ENCODE peak calls at places on chromosome 14, in five cellular contexts. S is tibial artery, J is OCI-LY7, Q is heart left ventricle, F is prostate gland. E is an unnamed sample.

GRCh38 chr14:100440758-100441203 is 117.6 kb downstream of the SLC25A47 start:
- DNase-seq in F (no peak), J (no peak), S (no peak), Q (no peak), E (peak; percentile 36)

GRCh38 chr14:33052899-33053400 is 114.3 kb downstream of the NPAS3 start:
- DNase-seq in S (no peak), J (no peak), Q (no peak), F (no peak), E (no peak)

GRCh38 chr14:101066826-101067508 is 163.4 kb upstream of the RTL1 start:
- DNase-seq in F (no peak), S (peak; percentile 57), Q (no peak), J (no peak), E (no peak)

GRCh38 chr14:50061664-50062437 is 54.5 kb downstream of the VCPKMT start:
- DNase-seq in Q (no peak), J (peak; percentile 94), F (no peak), S (no peak), E (peak; percentile 23)

GRCh38 chr14:24979725-24980239 is 70.2 kb downstream of the STXBP6 start:
- DNase-seq in S (no peak), Q (no peak), J (no peak), F (no peak), E (no peak)

GRCh38 chr14:54579606-54580005 is 12.7 kb downstream of the SAMD4A start:
- DNase-seq in S (no peak), Q (no peak), F (no peak), J (no peak), E (peak; percentile 23)

GRCh38 chr14:65321370-65321875 is 91.1 kb upstream of the FUT8 start:
- DNase-seq in F (no peak), Q (no peak), S (no peak), J (peak; percentile 38), E (no peak)

GRCh38 chr14:57865450-57866198 is at the start of gene SLC35F4:
- DNase-seq in S (peak; percentile 64), J (no peak), F (no peak), Q (no peak), E (peak; percentile 37)

GRCh38 chr14:81067156-81067555 is 111.7 kb downstream of the TSHR start:
- DNase-seq in F (no peak), J (no peak), S (no peak), Q (no peak), E (no peak)

GRCh38 chr14:94337274-94337673 is 14.1 kb upstream of the SERPINA6 start:
- DNase-seq in Q (no peak), J (no peak), S (no peak), F (no peak), E (no peak)

GRCh38 chr14:89845346-89845745 is 109.2 kb downstream of the EFCAB11 start:
- DNase-seq in F (no peak), Q (no peak), S (no peak), J (no peak), E (no peak)

GRCh38 chr14:37145395-37145794 is 27.0 kb downstream of the SLC25A21 start:
- DNase-seq in S (no peak), F (no peak), Q (no peak), J (no peak), E (no peak)

GRCh38 chr14:23154876-23155587 is 28.4 kb downstream of the SLC7A8 start:
- DNase-seq in J (no peak), Q (peak; percentile 77), F (peak; percentile 91), S (peak; percentile 96), E (peak; percentile 90)

GRCh38 chr14:49966304-49966809 is 73.5 kb downstream of the ARF6 start:
- DNase-seq in S (no peak), J (no peak), Q (no peak), F (no peak), E (no peak)

GRCh38 chr14:74963705-74964271 is 8.4 kb upstream of the PGF start:
- DNase-seq in F (peak; percentile 40), Q (no peak), J (no peak), S (no peak), E (no peak)

GRCh38 chr14:32469388-32470160 is 140.5 kb downstream of the AKAP6 start:
- DNase-seq in S (no peak), Q (no peak), F (no peak), J (peak; percentile 31), E (no peak)

GRCh38 chr14:50045039-50045711 is 71.2 kb downstream of the VCPKMT start:
- DNase-seq in J (peak; percentile 77), Q (peak; percentile 84), F (peak; percentile 65), S (peak; percentile 90), E (peak; percentile 56)

GRCh38 chr14:65153101-65153500 is 50.8 kb upstream of the MAX start:
- DNase-seq in J (no peak), Q (no peak), F (no peak), S (no peak), E (peak; percentile 27)

GRCh38 chr14:61584258-61584657 is 111.1 kb upstream of the HIF1A start:
- DNase-seq in Q (no peak), J (no peak), F (no peak), S (no peak), E (no peak)

GRCh38 chr14:106883218-106883692 is 1356.9 kb downstream of the TMEM121 start:
- DNase-seq in F (no peak), J (peak; percentile 31), S (peak; percentile 67), Q (peak; percentile 13), E (peak; percentile 89)

GRCh38 chr14:61461808-61462275 is 140.5 kb downstream of the PRKCH start:
- DNase-seq in J (peak; percentile 80), S (no peak), Q (no peak), F (peak; percentile 71), E (peak; percentile 43)

GRCh38 chr14:101815994-101816393 is 54.5 kb downstream of the PPP2R5C start:
- DNase-seq in Q (no peak), S (no peak), F (no peak), J (peak; percentile 61), E (no peak)

GRCh38 chr14:101254805-101255764 is 306.2 kb upstream of the DIO3 start:
- DNase-seq in Q (no peak), J (no peak), S (no peak), F (no peak), E (peak; percentile 84)

GRCh38 chr14:78227466-78228077 is 57.4 kb downstream of the NRXN3 start:
- DNase-seq in F (no peak), S (no peak), J (no peak), Q (no peak), E (no peak)

GRCh38 chr14:54312166-54312801 is 84.5 kb upstream of the CDKN3 start:
- DNase-seq in S (no peak), Q (no peak), F (peak; percentile 85), J (no peak), E (no peak)

GRCh38 chr14:96126783-96127271 is 77.8 kb upstream of the BDKRB2 start:
- DNase-seq in S (no peak), Q (no peak), J (no peak), F (no peak), E (no peak)

GRCh38 chr14:36509056-36509917 is 10.7 kb downstream of the NKX2-1 start:
- DNase-seq in Q (no peak), S (no peak), F (no peak), J (no peak), E (no peak)

GRCh38 chr14:104977008-104977680 is 1.0 kb downstream of the AHNAK2 start:
- DNase-seq in J (no peak), F (no peak), S (peak; percentile 74), Q (no peak), E (no peak)

GRCh38 chr14:104974146-104974541 is 4.0 kb downstream of the AHNAK2 start:
- DNase-seq in F (no peak), Q (no peak), S (no peak), J (no peak), E (no peak)

GRCh38 chr14:104974665-104975390 is 3.3 kb downstream of the AHNAK2 start:
- DNase-seq in F (no peak), J (no peak), S (peak; percentile 65), Q (peak; percentile 7), E (no peak)

GRCh38 chr14:104976198-104977007 is 1.8 kb downstream of the AHNAK2 start:
- DNase-seq in J (peak; percentile 75), S (peak; percentile 90), Q (peak; percentile 81), F (peak; percentile 80), E (peak; percentile 86)

DNA sequence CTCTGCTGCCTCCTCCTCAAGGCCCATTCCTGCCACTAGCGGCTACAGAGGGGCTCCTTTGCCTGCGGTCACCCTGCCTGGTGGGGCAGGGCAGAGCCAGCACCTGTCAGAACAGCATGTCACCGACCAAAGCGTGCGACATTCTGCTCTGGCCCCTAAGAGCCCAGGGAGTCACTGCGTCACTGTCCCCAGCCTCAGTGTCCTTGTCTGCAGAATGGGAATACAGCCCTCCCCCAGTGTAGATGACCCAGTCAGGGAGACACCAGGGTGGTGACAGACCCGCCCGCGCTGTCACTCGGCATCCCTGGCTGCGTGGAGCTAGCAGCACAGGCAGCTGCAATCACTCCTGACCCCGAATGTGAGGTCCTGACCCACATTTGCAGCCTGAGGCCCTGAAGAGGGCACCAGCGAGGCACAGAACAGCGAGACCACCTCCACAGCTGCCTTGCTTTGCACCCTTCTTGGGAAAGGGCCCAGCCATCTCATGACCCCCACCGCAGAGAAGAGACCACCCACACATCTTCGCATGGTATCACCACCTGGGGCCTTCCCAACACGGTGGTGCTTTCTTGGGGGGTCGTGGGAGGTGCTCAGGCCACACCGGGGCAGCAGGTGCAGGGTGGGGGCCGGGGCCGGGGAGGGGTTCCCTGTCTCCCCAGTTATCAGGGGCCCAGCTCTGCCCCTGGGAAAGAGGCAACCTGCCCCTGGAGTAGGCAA is 2.5 kb downstream of the AHNAK2 start:
- DNase-seq in Q (peak; percentile 8), J (peak; percentile 59), F (no peak), S (no peak), E (no peak)
- TF ChIP-seq CTCF in Q (no peak), J (no peak), F (no peak), S (no peak), E (no peak)

DNA sequence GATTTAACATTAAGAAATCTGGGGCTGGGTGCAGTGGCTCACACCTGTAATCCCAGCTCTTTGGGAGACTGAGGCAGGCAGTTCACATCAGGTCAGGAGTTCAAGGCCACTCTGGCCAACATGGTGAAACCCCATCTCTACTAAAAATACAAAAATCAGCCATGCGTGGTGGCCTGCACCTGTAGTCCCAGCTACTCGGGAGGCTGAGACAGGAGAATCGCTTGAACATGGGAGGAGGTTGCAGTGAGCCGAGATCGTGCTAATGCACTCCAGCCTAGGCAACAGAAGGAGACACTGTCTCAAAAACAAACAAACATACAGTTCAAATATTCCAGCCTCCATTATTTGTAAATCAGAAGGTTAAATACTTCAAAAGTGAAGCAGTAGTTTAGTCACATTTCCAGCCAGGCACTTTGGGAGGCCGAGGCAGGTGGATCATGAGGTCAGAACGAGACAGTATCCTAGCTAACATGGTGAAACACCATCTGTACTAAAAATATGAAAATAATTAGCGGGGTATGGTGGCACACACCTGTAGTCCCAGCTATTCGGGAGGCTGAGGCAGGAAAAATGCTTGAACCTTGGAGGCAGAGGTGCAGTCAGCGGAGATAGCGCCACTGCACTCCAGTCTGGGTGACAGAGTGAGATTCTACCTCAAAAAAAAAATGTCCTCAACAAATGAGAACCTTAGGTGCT is 30.3 kb downstream of the HNRNPC start:
- DNase-seq in J (no peak), F (no peak), S (no peak), Q (no peak), E (no peak)
- H3K4me1 ChIP-seq in J (peaks cover 16% of the 10 kb centered on the region), F (peaks cover 10% of the 10 kb centered on the region), S (no peaks in the 10 kb centered on the region), Q (peaks cover 61% of the 10 kb centered on the region), E (no peaks in the 10 kb centered on the region)

DNA sequence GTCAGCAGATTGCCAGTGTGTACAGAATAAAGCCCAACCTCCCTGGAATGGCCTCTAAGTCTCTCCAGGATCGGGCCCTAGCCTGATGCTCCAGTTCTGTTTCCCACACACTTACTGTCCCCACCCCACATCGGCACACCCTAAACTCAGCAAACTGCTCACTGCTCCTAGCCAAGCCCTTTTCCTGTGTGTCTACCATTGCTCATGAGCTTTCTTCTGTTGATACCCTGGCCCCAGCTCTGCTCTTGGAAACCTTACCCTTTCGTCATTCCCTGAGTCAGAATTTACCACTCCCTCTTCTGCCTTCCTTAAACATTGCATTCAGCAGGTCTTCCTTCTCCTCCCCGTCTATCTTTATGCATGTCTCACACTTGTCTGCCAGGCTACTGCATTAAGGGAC is 158.9 kb downstream of the TMX1 start:
- DNase-seq in F (no peak), Q (no peak), S (no peak), J (no peak), E (no peak)
- TF ChIP-seq CTCF in F (no peak), Q (no peak), S (no peak), J (no peak), E (no peak)

GRCh38 chr14:21019377-21019776 is 5.5 kb downstream of the NDRG2 start:
- DNase-seq in S (no peak), Q (no peak), J (no peak), F (no peak), E (no peak)
- H3K4me1 ChIP-seq in S (no peaks in the 10 kb centered on the region), Q (peaks cover 26% of the 10 kb centered on the region), J (no peaks in the 10 kb centered on the region), F (peaks cover 4% of the 10 kb centered on the region), E (peaks cover 20% of the 10 kb centered on the region)